ENCODE peak calls at places on chromosome 20, in eight cellular contexts. One of them, this sample, is unnamed. For H3K4me1, the result is how much of the 10 kb centered on the place peaks cover.

GRCh38 chr20:63941282-63942060 is 14.7 kb downstream of the UCKL1 start:
- DNase-seq in cardiac muscle cell: peak
- DNase-seq in CD4-positive, CD25-positive, alpha-beta regulatory T cell: peak
- DNase-seq in astrocyte: no peak
- DNase-seq in fibroblast of lung: no peak
- DNase-seq in adrenal gland: peak
- DNase-seq in iPS DF 6.9: no peak
- DNase-seq in stomach: peak
- DNase-seq in this sample: peak

GRCh38 chr20:59925894-59926293 is 7.5 kb downstream of the SYCP2 start:
- DNase-seq in astrocyte: no peak
- DNase-seq in iPS DF 6.9: no peak
- DNase-seq in adrenal gland: no peak
- DNase-seq in stomach: no peak
- DNase-seq in CD4-positive, CD25-positive, alpha-beta regulatory T cell: no peak
- DNase-seq in cardiac muscle cell: no peak
- DNase-seq in fibroblast of lung: no peak
- DNase-seq in this sample: no peak

GRCh38 chr20:58571942-58572666 is 56.9 kb upstream of the APCDD1L start:
- DNase-seq in iPS DF 6.9: no peak
- DNase-seq in astrocyte: peak
- DNase-seq in cardiac muscle cell: peak
- DNase-seq in stomach: no peak
- DNase-seq in fibroblast of lung: peak
- DNase-seq in adrenal gland: no peak
- DNase-seq in CD4-positive, CD25-positive, alpha-beta regulatory T cell: no peak
- DNase-seq in this sample: peak

GRCh38 chr20:63881451-63882226 is 13.3 kb upstream of the DNAJC5 start:
- DNase-seq in cardiac muscle cell: no peak
- DNase-seq in CD4-positive, CD25-positive, alpha-beta regulatory T cell: no peak
- DNase-seq in astrocyte: no peak
- DNase-seq in iPS DF 6.9: no peak
- DNase-seq in stomach: no peak
- DNase-seq in fibroblast of lung: no peak
- DNase-seq in adrenal gland: no peak
- DNase-seq in this sample: no peak

GRCh38 chr20:5212897-5213296 is 86.1 kb downstream of the CDS2 start:
- DNase-seq in astrocyte: no peak
- DNase-seq in adrenal gland: no peak
- DNase-seq in stomach: no peak
- DNase-seq in iPS DF 6.9: no peak
- DNase-seq in CD4-positive, CD25-positive, alpha-beta regulatory T cell: no peak
- DNase-seq in fibroblast of lung: no peak
- DNase-seq in cardiac muscle cell: no peak
- DNase-seq in this sample: no peak

GRCh38 chr20:59403261-59403961 is 103.0 kb downstream of the EDN3 start:
- DNase-seq in adrenal gland: peak
- DNase-seq in stomach: peak
- DNase-seq in fibroblast of lung: no peak
- DNase-seq in cardiac muscle cell: peak
- DNase-seq in CD4-positive, CD25-positive, alpha-beta regulatory T cell: peak
- DNase-seq in iPS DF 6.9: peak
- DNase-seq in astrocyte: no peak
- DNase-seq in this sample: no peak

GRCh38 chr20:47370850-47371782 is 14.6 kb upstream of the ZMYND8 start:
- DNase-seq in stomach: no peak
- DNase-seq in astrocyte: no peak
- DNase-seq in cardiac muscle cell: no peak
- DNase-seq in fibroblast of lung: no peak
- DNase-seq in iPS DF 6.9: no peak
- DNase-seq in adrenal gland: no peak
- DNase-seq in CD4-positive, CD25-positive, alpha-beta regulatory T cell: no peak
- DNase-seq in this sample: no peak

GRCh38 chr20:23401051-23401450 is 20.2 kb downstream of the NAPB start:
- DNase-seq in stomach: no peak
- DNase-seq in adrenal gland: no peak
- DNase-seq in CD4-positive, CD25-positive, alpha-beta regulatory T cell: no peak
- DNase-seq in iPS DF 6.9: no peak
- DNase-seq in fibroblast of lung: no peak
- DNase-seq in astrocyte: no peak
- DNase-seq in cardiac muscle cell: no peak
- DNase-seq in this sample: no peak

GRCh38 chr20:16128538-16129106 is 444.6 kb downstream of the KIF16B start:
- DNase-seq in fibroblast of lung: no peak
- DNase-seq in CD4-positive, CD25-positive, alpha-beta regulatory T cell: no peak
- DNase-seq in iPS DF 6.9: no peak
- DNase-seq in stomach: no peak
- DNase-seq in adrenal gland: no peak
- DNase-seq in cardiac muscle cell: no peak
- DNase-seq in astrocyte: no peak
- DNase-seq in this sample: no peak

GRCh38 chr20:35529552-35529951 is at the start of gene C20orf173:
- DNase-seq in fibroblast of lung: no peak
- DNase-seq in astrocyte: no peak
- DNase-seq in CD4-positive, CD25-positive, alpha-beta regulatory T cell: no peak
- DNase-seq in adrenal gland: no peak
- DNase-seq in iPS DF 6.9: no peak
- DNase-seq in cardiac muscle cell: no peak
- DNase-seq in stomach: no peak
- DNase-seq in this sample: no peak

GRCh38 chr20:54680872-54681297 is 205.5 kb downstream of the DOK5 start:
- DNase-seq in iPS DF 6.9: peak
- DNase-seq in astrocyte: peak
- DNase-seq in adrenal gland: peak
- DNase-seq in stomach: no peak
- DNase-seq in CD4-positive, CD25-positive, alpha-beta regulatory T cell: no peak
- DNase-seq in fibroblast of lung: peak
- DNase-seq in cardiac muscle cell: peak
- DNase-seq in this sample: no peak

GRCh38 chr20:3651204-3651970 is 11.8 kb downstream of the GFRA4 start:
- DNase-seq in stomach: peak
- DNase-seq in astrocyte: no peak
- DNase-seq in fibroblast of lung: no peak
- DNase-seq in iPS DF 6.9: no peak
- DNase-seq in cardiac muscle cell: no peak
- DNase-seq in adrenal gland: peak
- DNase-seq in CD4-positive, CD25-positive, alpha-beta regulatory T cell: no peak
- DNase-seq in this sample: no peak

GRCh38 chr20:53079883-53080282 is 107.7 kb downstream of the TSHZ2 start:
- DNase-seq in astrocyte: no peak
- DNase-seq in stomach: no peak
- DNase-seq in CD4-positive, CD25-positive, alpha-beta regulatory T cell: no peak
- DNase-seq in iPS DF 6.9: no peak
- DNase-seq in fibroblast of lung: no peak
- DNase-seq in cardiac muscle cell: no peak
- DNase-seq in adrenal gland: no peak
- DNase-seq in this sample: no peak

GRCh38 chr20:62632575-62632974 is 9.7 kb upstream of the SLCO4A1 start:
- DNase-seq in cardiac muscle cell: no peak
- DNase-seq in CD4-positive, CD25-positive, alpha-beta regulatory T cell: no peak
- DNase-seq in stomach: no peak
- DNase-seq in iPS DF 6.9: no peak
- DNase-seq in adrenal gland: no peak
- DNase-seq in astrocyte: no peak
- DNase-seq in fibroblast of lung: no peak
- DNase-seq in this sample: no peak

GRCh38 chr20:6231551-6231950 is 108.7 kb upstream of the FERMT1 start:
- DNase-seq in adrenal gland: no peak
- DNase-seq in CD4-positive, CD25-positive, alpha-beta regulatory T cell: no peak
- DNase-seq in iPS DF 6.9: no peak
- DNase-seq in cardiac muscle cell: peak
- DNase-seq in astrocyte: peak
- DNase-seq in stomach: no peak
- DNase-seq in fibroblast of lung: peak
- DNase-seq in this sample: no peak

GRCh38 chr20:3092611-3093379 is 8.3 kb upstream of the AVP start:
- DNase-seq in iPS DF 6.9: no peak
- DNase-seq in adrenal gland: no peak
- DNase-seq in astrocyte: peak
- DNase-seq in CD4-positive, CD25-positive, alpha-beta regulatory T cell: peak
- DNase-seq in cardiac muscle cell: peak
- DNase-seq in fibroblast of lung: no peak
- DNase-seq in stomach: no peak
- DNase-seq in this sample: no peak

GRCh38 chr20:4401601-4402000 is 320.1 kb upstream of the PRND start:
- DNase-seq in astrocyte: peak
- DNase-seq in iPS DF 6.9: no peak
- DNase-seq in stomach: no peak
- DNase-seq in cardiac muscle cell: peak
- DNase-seq in fibroblast of lung: peak
- DNase-seq in CD4-positive, CD25-positive, alpha-beta regulatory T cell: no peak
- DNase-seq in adrenal gland: no peak
- DNase-seq in this sample: no peak

GRCh38 chr20:62647521-62648317 is 5.4 kb downstream of the SLCO4A1 start:
- DNase-seq in CD4-positive, CD25-positive, alpha-beta regulatory T cell: no peak
- DNase-seq in fibroblast of lung: no peak
- DNase-seq in cardiac muscle cell: no peak
- DNase-seq in adrenal gland: peak
- DNase-seq in iPS DF 6.9: no peak
- DNase-seq in stomach: peak
- DNase-seq in astrocyte: no peak
- DNase-seq in this sample: no peak

DNA sequence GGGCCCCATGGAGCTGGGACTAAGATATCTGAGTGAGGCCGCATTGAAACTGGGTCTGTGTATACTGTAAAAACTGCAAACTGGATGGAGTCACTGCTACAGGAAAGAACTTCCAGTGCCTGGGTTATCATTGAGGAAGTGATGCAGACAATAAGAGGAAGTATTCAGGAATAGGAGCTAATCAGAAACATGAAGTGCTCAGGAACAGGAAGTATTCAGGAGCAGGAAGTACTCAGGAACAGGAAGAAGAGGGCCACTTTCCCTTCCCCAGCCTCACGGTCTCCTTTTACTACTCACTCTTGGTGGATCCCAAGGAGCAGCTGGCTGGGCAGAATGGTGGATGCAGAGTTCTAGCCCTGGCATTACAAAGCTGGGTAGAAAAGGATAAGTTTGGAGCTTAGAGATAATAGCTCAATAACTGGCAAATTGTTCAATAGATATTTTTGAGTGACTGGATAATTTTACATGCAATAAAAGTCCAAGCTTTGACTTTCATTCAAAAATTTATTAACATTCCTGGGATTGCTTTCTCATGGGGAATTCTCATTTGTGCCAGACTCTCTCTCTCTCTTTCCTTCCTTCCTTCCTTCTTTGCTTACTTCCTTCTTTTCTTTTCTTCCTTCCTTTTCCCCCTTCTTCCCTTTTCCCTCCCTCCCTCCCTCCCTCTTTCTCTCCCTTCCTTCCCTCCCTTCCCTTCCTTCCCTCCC is 82.2 kb upstream of the PAX1 start:
- DNase-seq in adrenal gland: no peak
- DNase-seq in iPS DF 6.9: no peak
- DNase-seq in stomach: no peak
- DNase-seq in astrocyte: no peak
- DNase-seq in fibroblast of lung: no peak
- DNase-seq in CD4-positive, CD25-positive, alpha-beta regulatory T cell: no peak
- DNase-seq in cardiac muscle cell: no peak
- DNase-seq in this sample: no peak
- H3K4me3 ChIP-seq in adrenal gland: no peak
- H3K4me3 ChIP-seq in iPS DF 6.9: no peak
- H3K4me3 ChIP-seq in stomach: no peak
- H3K4me3 ChIP-seq in astrocyte: no peak
- H3K4me3 ChIP-seq in fibroblast of lung: no peak
- H3K4me3 ChIP-seq in CD4-positive, CD25-positive, alpha-beta regulatory T cell: no peak
- H3K4me3 ChIP-seq in cardiac muscle cell: no peak
- H3K4me3 ChIP-seq in this sample: no peak

GRCh38 chr20:45212831-45213230 is 6.0 kb downstream of the SEMG1 start:
- DNase-seq in cardiac muscle cell: no peak
- DNase-seq in astrocyte: no peak
- DNase-seq in fibroblast of lung: no peak
- DNase-seq in CD4-positive, CD25-positive, alpha-beta regulatory T cell: no peak
- DNase-seq in adrenal gland: no peak
- DNase-seq in stomach: no peak
- DNase-seq in iPS DF 6.9: no peak
- DNase-seq in this sample: no peak

GRCh38 chr20:45218636-45219035 is 2.5 kb upstream of the SEMG2 start:
- DNase-seq in cardiac muscle cell: no peak
- DNase-seq in iPS DF 6.9: no peak
- DNase-seq in stomach: no peak
- DNase-seq in astrocyte: no peak
- DNase-seq in CD4-positive, CD25-positive, alpha-beta regulatory T cell: no peak
- DNase-seq in adrenal gland: no peak
- DNase-seq in fibroblast of lung: no peak
- DNase-seq in this sample: no peak

GRCh38 chr20:45223136-45223535 is 2.0 kb downstream of the SEMG2 start:
- DNase-seq in CD4-positive, CD25-positive, alpha-beta regulatory T cell: no peak
- DNase-seq in cardiac muscle cell: no peak
- DNase-seq in astrocyte: no peak
- DNase-seq in iPS DF 6.9: no peak
- DNase-seq in adrenal gland: no peak
- DNase-seq in stomach: no peak
- DNase-seq in fibroblast of lung: no peak
- DNase-seq in this sample: no peak

GRCh38 chr20:45221076-45221475 is at the start of gene SEMG2:
- DNase-seq in fibroblast of lung: no peak
- DNase-seq in cardiac muscle cell: no peak
- DNase-seq in CD4-positive, CD25-positive, alpha-beta regulatory T cell: no peak
- DNase-seq in adrenal gland: no peak
- DNase-seq in stomach: no peak
- DNase-seq in astrocyte: no peak
- DNase-seq in iPS DF 6.9: no peak
- DNase-seq in this sample: no peak

GRCh38 chr20:45218133-45218532 is 3.0 kb upstream of the SEMG2 start:
- DNase-seq in cardiac muscle cell: no peak
- DNase-seq in stomach: no peak
- DNase-seq in fibroblast of lung: no peak
- DNase-seq in adrenal gland: no peak
- DNase-seq in CD4-positive, CD25-positive, alpha-beta regulatory T cell: no peak
- DNase-seq in astrocyte: no peak
- DNase-seq in iPS DF 6.9: no peak
- DNase-seq in this sample: no peak
- H3K4me1 ChIP-seq in cardiac muscle cell: under half
- H3K4me1 ChIP-seq in stomach: under half
- H3K4me1 ChIP-seq in fibroblast of lung: under half
- H3K4me1 ChIP-seq in adrenal gland: under half
- H3K4me1 ChIP-seq in CD4-positive, CD25-positive, alpha-beta regulatory T cell: under half
- H3K4me1 ChIP-seq in astrocyte: under half
- H3K4me1 ChIP-seq in iPS DF 6.9: under half
- H3K4me1 ChIP-seq in this sample: under half

DNA sequence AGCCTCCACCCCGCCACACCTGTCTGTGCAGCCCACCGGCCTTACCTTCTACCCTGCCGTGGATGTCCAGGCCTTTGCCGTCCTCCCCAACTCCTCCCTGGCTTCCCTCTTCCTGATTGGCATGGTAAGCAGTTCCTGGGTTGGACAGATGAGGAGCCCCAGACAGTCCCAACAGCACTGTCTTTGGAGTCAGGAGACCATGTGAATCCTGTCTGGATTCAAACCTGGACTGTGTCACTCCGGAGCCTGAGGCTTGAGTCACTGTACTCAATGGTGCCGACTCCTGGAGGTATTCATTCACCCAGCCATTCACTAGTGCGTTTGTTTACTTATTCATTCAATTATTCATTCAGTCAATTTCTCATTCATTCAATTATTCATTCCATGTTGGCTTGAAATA is 20.0 kb upstream of the LBP start:
- DNase-seq in astrocyte: no peak
- DNase-seq in adrenal gland: no peak
- DNase-seq in stomach: no peak
- DNase-seq in iPS DF 6.9: no peak
- DNase-seq in CD4-positive, CD25-positive, alpha-beta regulatory T cell: no peak
- DNase-seq in fibroblast of lung: no peak
- DNase-seq in cardiac muscle cell: no peak
- DNase-seq in this sample: no peak
- H3K4me3 ChIP-seq in astrocyte: no peak
- H3K4me3 ChIP-seq in adrenal gland: no peak
- H3K4me3 ChIP-seq in stomach: no peak
- H3K4me3 ChIP-seq in iPS DF 6.9: no peak
- H3K4me3 ChIP-seq in CD4-positive, CD25-positive, alpha-beta regulatory T cell: no peak
- H3K4me3 ChIP-seq in fibroblast of lung: no peak
- H3K4me3 ChIP-seq in cardiac muscle cell: no peak
- H3K4me3 ChIP-seq in this sample: no peak

GRCh38 chr20:49909499-49910339 is 5.6 kb downstream of the SPATA2 start:
- DNase-seq in cardiac muscle cell: no peak
- DNase-seq in CD4-positive, CD25-positive, alpha-beta regulatory T cell: no peak
- DNase-seq in astrocyte: no peak
- DNase-seq in iPS DF 6.9: no peak
- DNase-seq in stomach: no peak
- DNase-seq in adrenal gland: peak
- DNase-seq in fibroblast of lung: no peak
- DNase-seq in this sample: no peak
- H3K4me1 ChIP-seq in cardiac muscle cell: under half
- H3K4me1 ChIP-seq in CD4-positive, CD25-positive, alpha-beta regulatory T cell: under half
- H3K4me1 ChIP-seq in astrocyte: under half
- H3K4me1 ChIP-seq in iPS DF 6.9: under half
- H3K4me1 ChIP-seq in stomach: under half
- H3K4me1 ChIP-seq in adrenal gland: under half
- H3K4me1 ChIP-seq in fibroblast of lung: under half
- H3K4me1 ChIP-seq in this sample: under half

This sample was measured in aorta.